ENCODE peak calls at places on chromosomes 2 and 18, in seven cellular contexts. D is Peyer's patch, G is thoracic aorta, I is kidney, F is K562, C is breast epithelium, E is uterus. H is an unnamed sample.

GRCh38 chr2:10180271-10180670 is 57.7 kb downstream of the RRM2 start:
- DNase-seq in I (no peak), G (no peak), F (no peak), C (no peak), E (no peak), D (no peak), H (no peak)

GRCh38 chr18:76064998-76065397 is 430.0 kb downstream of the ZNF516 start:
- DNase-seq in I (no peak), C (no peak), F (peak; percentile 6), G (no peak), D (no peak), E (no peak), H (no peak)

GRCh38 chr2:79040967-79041582 is 15.6 kb downstream of the REG3G start:
- DNase-seq in D (no peak), E (no peak), G (no peak), I (no peak), C (no peak), F (no peak), H (no peak)

GRCh38 chr18:34821669-34822210 is 111.6 kb downstream of the DTNA start:
- DNase-seq in E (no peak), G (no peak), C (no peak), F (no peak), I (no peak), D (no peak), H (no peak)

GRCh38 chr18:63540131-63540530 is 2.0 kb upstream of the SERPINB12 start:
- DNase-seq in C (no peak), G (no peak), I (no peak), F (no peak), E (no peak), D (no peak), H (no peak)

GRCh38 chr2:121309801-121310200 is 24.8 kb upstream of the TFCP2L1 start:
- DNase-seq in E (no peak), I (no peak), G (no peak), F (peak; percentile 3), C (no peak), D (no peak), H (no peak)

GRCh38 chr18:48136544-48137353 is 206.3 kb upstream of the SMAD2 start:
- DNase-seq in I (peak; percentile 79), D (peak; percentile 68), E (peak; percentile 27), G (no peak), C (no peak), F (peak; percentile 8), H (no peak)

GRCh38 chr18:46073474-46074331 is 1.6 kb upstream of the PSTPIP2 start:
- DNase-seq in F (peak; percentile 44), C (no peak), I (no peak), D (no peak), G (no peak), E (peak; percentile 26), H (peak; percentile 82)

GRCh38 chr2:237171396-237171795 is 85.7 kb downstream of the COPS8 start:
- DNase-seq in F (no peak), C (no peak), E (peak; percentile 65), D (no peak), G (no peak), I (no peak), H (peak; percentile 50)

GRCh38 chr2:109513749-109514588 is 99.8 kb downstream of the SEPTIN10 start:
- DNase-seq in F (no peak), C (no peak), E (peak; percentile 69), G (peak; percentile 28), D (no peak), I (no peak), H (no peak)

GRCh38 chr18:2570772-2571199 is 519 bp downstream of the METTL4 start:
- DNase-seq in I (peak; percentile 88), E (peak; percentile 69), F (peak; percentile 80), C (peak; percentile 60), G (peak; percentile 40), D (peak; percentile 77), H (peak; percentile 17)

GRCh38 chr2:54088191-54088634 is 27.2 kb upstream of the ACYP2 start:
- DNase-seq in E (no peak), C (no peak), D (no peak), F (peak; percentile 17), I (no peak), G (no peak), H (no peak)

GRCh38 chr2:25420820-25421237 is 79.1 kb upstream of the DNMT3A start:
- DNase-seq in G (no peak), E (no peak), F (no peak), C (no peak), D (no peak), I (no peak), H (no peak)

GRCh38 chr2:57782587-57782986 is 264.0 kb upstream of the VRK2 start:
- DNase-seq in C (no peak), D (no peak), F (no peak), E (no peak), G (no peak), I (no peak), H (no peak)

GRCh38 chr2:18721038-18721922 is 131.9 kb upstream of the NT5C1B start:
- DNase-seq in D (no peak), C (no peak), E (no peak), F (no peak), I (no peak), G (no peak), H (no peak)

GRCh38 chr2:202165945-202166344 is 72.5 kb downstream of the SUMO1 start:
- DNase-seq in E (no peak), G (no peak), F (no peak), C (no peak), D (no peak), I (no peak), H (no peak)

GRCh38 chr2:65565681-65566080 is 133.3 kb upstream of the SPRED2 start:
- DNase-seq in F (no peak), D (no peak), G (no peak), E (no peak), I (no peak), C (no peak), H (no peak)

GRCh38 chr2:47038656-47039501 is 116.2 kb downstream of the STPG4 start:
- DNase-seq in D (no peak), I (no peak), C (no peak), E (no peak), G (no peak), F (no peak), H (no peak)

GRCh38 chr2:136377423-136378382 is 259.8 kb upstream of the CXCR4 start:
- DNase-seq in F (no peak), I (no peak), G (no peak), D (no peak), E (no peak), C (no peak), H (no peak)

GRCh38 chr18:74282359-74283254 is 9.2 kb downstream of the CYB5A start:
- DNase-seq in I (no peak), D (no peak), G (no peak), F (no peak), C (no peak), E (no peak), H (no peak)

GRCh38 chr18:56086176-56086575 is 498.2 kb upstream of the TCF4 start:
- DNase-seq in F (no peak), E (no peak), C (no peak), G (no peak), I (no peak), D (no peak), H (no peak)

GRCh38 chr18:29003194-29003593 is 826.3 kb upstream of the CDH2 start:
- DNase-seq in G (no peak), D (no peak), F (no peak), I (no peak), C (no peak), E (no peak), H (no peak)

GRCh38 chr2:172813314-172813888 is 77.8 kb downstream of the RAPGEF4 start:
- DNase-seq in I (no peak), E (no peak), C (no peak), F (no peak), D (no peak), G (no peak), H (no peak)

GRCh38 chr2:237072067-237072931 is 13.4 kb upstream of the COPS8 start:
- DNase-seq in D (peak; percentile 77), I (peak; percentile 83), E (peak; percentile 70), C (peak; percentile 82), F (peak; percentile 67), G (peak; percentile 58), H (peak; percentile 54)

GRCh38 chr2:43305537-43305936 is 79.1 kb upstream of the ZFP36L2 start:
- DNase-seq in F (no peak), E (peak; percentile 62), C (no peak), I (no peak), G (no peak), D (no peak), H (no peak)

GRCh38 chr18:37392648-37393047 is 172.9 kb downstream of the CELF4 start:
- DNase-seq in D (no peak), F (no peak), G (no peak), I (no peak), C (no peak), E (no peak), H (no peak)

GRCh38 chr18:37390687-37391086 is 174.9 kb downstream of the CELF4 start:
- DNase-seq in G (no peak), E (no peak), D (no peak), F (no peak), I (no peak), C (no peak), H (no peak)

GRCh38 chr18:37391156-37391555 is 174.4 kb downstream of the CELF4 start:
- DNase-seq in E (no peak), D (no peak), C (no peak), G (no peak), F (no peak), I (no peak), H (no peak)

GRCh38 chr18:37393221-37393828 is 172.3 kb downstream of the CELF4 start:
- DNase-seq in C (no peak), F (no peak), G (no peak), I (no peak), D (no peak), E (no peak), H (no peak)

GRCh38 chr18:37391698-37392548 is 173.7 kb downstream of the CELF4 start:
- DNase-seq in E (no peak), F (no peak), G (no peak), D (no peak), I (no peak), C (no peak), H (no peak)
- H3K4me3 ChIP-seq in E (no peak overlapping the region), F (no peak overlapping the region), G (no peak overlapping the region), D (no peak overlapping the region), I (no peak overlapping the region), C (no peak overlapping the region), H (no peak overlapping the region)

DNA sequence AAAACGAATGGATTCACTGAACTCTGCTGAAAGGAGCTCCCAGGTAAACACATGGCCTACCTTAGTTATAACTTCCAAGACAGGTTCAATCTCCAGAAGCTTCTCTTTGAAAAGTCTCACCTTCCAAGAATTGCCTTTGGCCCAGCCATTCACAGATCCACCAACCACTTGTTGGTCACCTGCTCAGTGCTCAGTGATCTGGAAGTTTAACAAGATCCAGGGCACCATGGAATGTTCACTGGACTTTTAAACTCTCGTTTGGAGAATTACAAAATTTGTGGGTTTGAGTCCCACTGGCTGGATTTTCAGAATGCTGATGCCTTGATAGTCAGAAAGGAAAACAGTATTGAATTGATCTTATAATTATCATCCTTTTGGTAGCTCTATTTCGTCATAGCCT is 9.4 kb downstream of the GPR39 start:
- DNase-seq in F (no peak), G (no peak), E (no peak), I (no peak), D (no peak), C (no peak), H (no peak)
- H3K27ac ChIP-seq in F (no peak overlapping the region), G (no peak overlapping the region), E (no peak overlapping the region), I (no peak overlapping the region), D (no peak overlapping the region), C (no peak overlapping the region), H (no peak overlapping the region)

GRCh38 chr2:134450114-134450513 is 196.2 kb downstream of the MGAT5 start:
- DNase-seq in E (no peak), I (no peak), F (no peak), G (no peak), D (no peak), C (no peak), H (no peak)
- H3K4me3 ChIP-seq in E (no peak overlapping the region), I (no peak overlapping the region), F (no peak overlapping the region), G (no peak overlapping the region), D (no peak overlapping the region), C (no peak overlapping the region), H (no peak overlapping the region)

GRCh38 chr2:239629936-239630617 is 229.3 kb upstream of the HDAC4 start:
- DNase-seq in C (no peak), F (no peak), I (no peak), G (no peak), E (no peak), D (no peak), H (no peak)
- H3K27ac ChIP-seq in C (peak overlapping the region; percentile 32), F (no peak overlapping the region), I (no peak overlapping the region), G (peak overlapping the region; percentile 46), E (peak overlapping the region; percentile 55), D (no peak overlapping the region), H (no peak overlapping the region)